ENCODE peak calls at places on chromosomes 16 and 17, in eight cellular contexts. D is astrocyte of the spinal cord, M is ovary, K is heart left ventricle, Q is GM12865, I is GM12864, R is PC-9, Y is mammary epithelial cell. O is an unnamed sample.

GRCh38 chr16:56869513-56870270 is 4.7 kb downstream of the SLC12A3 start:
- DNase-seq in D (no peak), M (no peak), K (no peak), Q (peak; percentile 78), I (peak; percentile 37), R (peak; percentile 42), Y (no peak), O (no peak)

GRCh38 chr16:68893710-68894705 is 50.7 kb downstream of the TANGO6 start:
- DNase-seq in D (peak; percentile 43), M (no peak), K (peak; percentile 24), Q (peak; percentile 7), I (no peak), R (no peak), Y (no peak), O (peak; percentile 28)

GRCh38 chr16:7443108-7443507 is 110.5 kb downstream of the RBFOX1 start:
- DNase-seq in D (no peak), M (no peak), K (no peak), Q (no peak), I (no peak), R (no peak), Y (no peak), O (no peak)

GRCh38 chr16:67228034-67228785 is 1.3 kb downstream of the TMEM208 start:
- DNase-seq in D (no peak), M (no peak), K (no peak), Q (no peak), I (no peak), R (no peak), Y (no peak), O (no peak)

GRCh38 chr17:5584971-5585794 is 874 bp upstream of the NLRP1 start:
- DNase-seq in D (peak; percentile 65), M (no peak), K (no peak), Q (no peak), I (no peak), R (no peak), Y (peak; percentile 88), O (no peak)

GRCh38 chr17:13230908-13231307 is 213.1 kb upstream of the ELAC2 start:
- DNase-seq in D (no peak), M (no peak), K (no peak), Q (no peak), I (no peak), R (no peak), Y (no peak), O (no peak)

GRCh38 chr17:45942284-45942683 is 47.9 kb downstream of the MAPT start:
- DNase-seq in D (no peak), M (peak; percentile 33), K (peak; percentile 84), Q (no peak), I (no peak), R (no peak), Y (no peak), O (no peak)

GRCh38 chr16:17313085-17313611 is 157.6 kb downstream of the XYLT1 start:
- DNase-seq in D (peak; percentile 43), M (peak; percentile 80), K (peak; percentile 23), Q (no peak), I (no peak), R (peak; percentile 8), Y (peak; percentile 35), O (no peak)

GRCh38 chr17:17837966-17838962 is 1.5 kb upstream of the SREBF1 start:
- DNase-seq in D (peak; percentile 44), M (peak; percentile 60), K (peak; percentile 84), Q (no peak), I (no peak), R (peak; percentile 75), Y (peak; percentile 76), O (no peak)

GRCh38 chr17:73323622-73324455 is 12.0 kb upstream of the CDC42EP4 start:
- DNase-seq in D (no peak), M (no peak), K (peak; percentile 24), Q (no peak), I (no peak), R (no peak), Y (peak; percentile 78), O (no peak)

GRCh38 chr17:66115246-66115645 is 76.7 kb downstream of the CEP112 start:
- DNase-seq in D (no peak), M (no peak), K (no peak), Q (no peak), I (no peak), R (no peak), Y (no peak), O (no peak)

GRCh38 chr16:28876016-28876659 is 2.1 kb upstream of the ATP2A1 start:
- DNase-seq in D (no peak), M (no peak), K (no peak), Q (no peak), I (no peak), R (no peak), Y (no peak), O (no peak)

GRCh38 chr17:76675648-76676047 is 32.1 kb upstream of the ST6GALNAC1 start:
- DNase-seq in D (no peak), M (no peak), K (no peak), Q (no peak), I (no peak), R (no peak), Y (no peak), O (no peak)

GRCh38 chr16:50988441-50988840 is 162.6 kb downstream of the SALL1 start:
- DNase-seq in D (no peak), M (no peak), K (no peak), Q (no peak), I (no peak), R (no peak), Y (no peak), O (no peak)

GRCh38 chr17:82838386-82839063 is 1.3 kb downstream of the ZNF750 start:
- DNase-seq in D (no peak), M (no peak), K (no peak), Q (no peak), I (no peak), R (peak; percentile 76), Y (peak; percentile 59), O (no peak)

GRCh38 chr17:82841921-82842596 is 2.2 kb upstream of the ZNF750 start:
- DNase-seq in D (no peak), M (no peak), K (no peak), Q (no peak), I (no peak), R (no peak), Y (no peak), O (no peak)

GRCh38 chr17:82837586-82838320 is 2.1 kb downstream of the ZNF750 start:
- DNase-seq in D (no peak), M (no peak), K (no peak), Q (no peak), I (no peak), R (no peak), Y (no peak), O (no peak)

GRCh38 chr17:82840431-82840831 is 609 bp upstream of the ZNF750 start:
- DNase-seq in D (no peak), M (no peak), K (no peak), Q (no peak), I (no peak), R (no peak), Y (peak; percentile 73), O (no peak)

DNA sequence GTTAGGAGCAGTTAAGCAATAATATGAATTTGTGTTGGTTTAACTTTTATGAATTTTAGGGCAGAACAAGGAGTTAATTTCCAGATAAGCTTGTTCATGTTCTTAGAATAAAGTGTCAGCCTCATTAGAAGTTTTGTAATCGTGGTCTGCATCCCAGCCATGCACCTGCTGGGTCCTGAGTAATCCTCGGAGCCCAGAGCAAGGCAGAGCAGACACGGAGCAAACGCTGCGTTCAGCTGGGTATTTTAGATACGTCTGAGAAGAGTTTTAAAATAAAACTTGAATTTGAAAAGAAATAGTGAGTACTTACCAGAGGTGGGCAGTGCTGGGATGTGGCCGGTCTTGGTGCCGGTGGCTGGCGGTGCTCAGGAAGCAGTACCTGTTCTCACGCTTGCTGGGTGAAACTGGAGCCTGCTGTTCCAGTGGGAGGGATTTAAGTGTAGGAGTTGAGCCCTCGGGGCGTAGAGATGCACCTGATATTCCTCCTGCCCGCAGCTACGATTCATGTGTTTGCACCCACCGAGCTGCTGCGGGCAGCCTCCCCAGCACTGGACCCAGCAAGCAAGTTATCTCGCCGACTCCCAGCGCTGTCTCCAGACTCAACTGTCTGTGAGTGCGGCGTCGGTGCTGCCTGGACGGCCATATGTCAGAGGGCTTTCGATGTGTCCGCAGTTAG is at the start of gene ZNF750:
- DNase-seq in D (no peak), M (no peak), K (no peak), Q (no peak), I (no peak), R (peak; percentile 73), Y (peak; percentile 74), O (no peak)
- H3K4me3 ChIP-seq in D (no peak within 1 kb of the TSS), M (no peak within 1 kb of the TSS), K (no peak within 1 kb of the TSS), Q (no peak within 1 kb of the TSS), I (no peak within 1 kb of the TSS), R (peak within 1 kb of the TSS; percentile 58), Y (no peak within 1 kb of the TSS), O (no peak within 1 kb of the TSS)

DNA sequence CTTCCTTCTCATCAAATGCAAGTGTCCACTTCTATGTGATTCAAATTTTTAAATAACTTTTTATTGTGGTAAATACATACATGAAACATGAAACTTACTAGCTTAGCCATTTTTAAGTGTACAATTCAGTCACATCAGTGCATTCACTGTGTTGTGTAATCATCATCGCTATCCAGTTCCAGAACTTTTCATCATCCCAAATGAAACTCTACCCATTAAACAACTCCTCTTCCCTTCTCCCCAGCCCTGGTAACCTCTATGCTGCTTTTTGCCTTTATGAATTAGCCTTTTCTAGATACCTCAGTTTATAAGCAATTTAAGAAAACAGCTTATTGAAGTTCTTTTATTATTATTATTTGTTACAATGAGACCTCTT is 41.1 kb upstream of the IL34 start:
- DNase-seq in D (no peak), M (no peak), K (no peak), Q (no peak), I (no peak), R (no peak), Y (no peak), O (no peak)
- TF ChIP-seq CTCF in D (no peak), M (no peak), K (no peak), Q (no peak), I (no peak), R (no peak), Y (no peak), O (no peak)

DNA sequence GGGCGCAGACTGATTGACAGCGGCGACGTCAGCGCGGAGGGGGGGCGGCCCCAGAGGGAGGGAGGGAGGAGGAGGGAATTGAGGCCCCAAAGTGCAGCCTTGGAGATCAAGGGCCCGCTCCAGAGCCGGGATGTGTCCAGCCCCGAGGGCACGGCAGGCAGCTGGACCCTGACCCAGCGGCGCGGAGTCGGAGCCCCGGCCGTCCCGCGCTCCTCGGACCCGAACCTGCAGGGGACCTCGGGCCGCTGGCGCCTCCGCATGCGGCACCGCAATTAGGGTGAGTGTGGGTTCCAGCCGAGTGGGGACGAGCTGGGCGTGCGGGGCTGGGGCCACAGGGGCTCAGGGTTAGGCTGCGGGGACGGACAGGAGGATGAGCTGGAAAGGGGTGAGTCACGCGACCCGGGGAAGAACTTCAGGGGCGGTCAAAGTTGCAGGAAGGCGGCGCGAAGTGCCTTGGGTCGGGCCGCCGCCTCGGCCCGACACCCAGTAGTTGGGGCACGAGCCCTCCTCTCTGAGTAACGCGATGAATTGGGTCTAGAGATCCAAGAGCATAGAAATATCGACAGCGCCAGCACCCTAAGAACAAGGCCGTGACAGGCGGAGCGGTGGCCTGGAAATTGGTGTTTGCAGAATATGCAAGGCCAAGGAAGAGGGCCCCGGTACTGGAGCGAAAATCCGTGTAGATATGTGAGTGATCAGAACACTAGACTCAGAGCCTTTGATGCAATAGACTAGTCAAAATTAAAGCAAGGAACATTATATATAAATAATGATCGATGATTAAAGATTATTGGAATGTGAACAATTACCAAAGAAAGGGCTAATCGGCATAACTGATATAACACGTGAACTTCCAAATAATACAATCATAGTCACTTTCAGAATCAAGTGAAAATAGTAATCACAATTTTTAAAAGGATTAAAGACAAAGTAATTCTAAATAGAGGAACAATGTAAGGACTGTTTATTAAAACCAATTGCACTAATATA is at the start of gene TBX4:
- DNase-seq in D (no peak), M (no peak), K (no peak), Q (no peak), I (no peak), R (no peak), Y (no peak), O (no peak)
- H3K4me3 ChIP-seq in D (no peak within 1 kb of the TSS), M (no peak within 1 kb of the TSS), K (peak within 1 kb of the TSS; percentile 33), Q (no peak within 1 kb of the TSS), I (no peak within 1 kb of the TSS), R (no peak within 1 kb of the TSS), Y (no peak within 1 kb of the TSS), O (no peak within 1 kb of the TSS)

GRCh38 chr17:916315-916714 is 63.3 kb downstream of the NXN start:
- DNase-seq in D (no peak), M (no peak), K (no peak), Q (no peak), I (no peak), R (no peak), Y (no peak), O (no peak)
- TF ChIP-seq CTCF in D (peak; percentile 13), M (no peak), K (no peak), Q (no peak), I (no peak), R (no peak), Y (peak; percentile 36), O (peak; percentile 17)